ENCODE peak calls at places on chromosomes 11 and 22, in seven cellular contexts. F, D, W, O, S, L and J are unnamed samples.

GRCh38 chr11:70117567-70118194 is 39.6 kb downstream of the ANO1 start:
- DNase-seq in F (no peak), O (no peak), W (no peak), D (no peak), S (no peak), L (no peak), J (no peak)

GRCh38 chr11:128720522-128720985 is 26.7 kb downstream of the FLI1 start:
- DNase-seq in S (peak), W (peak), O (no peak), L (no peak), D (no peak), F (no peak), J (peak)

GRCh38 chr11:44113018-44113417 is 17.5 kb downstream of the EXT2 start:
- DNase-seq in F (no peak), S (no peak), D (no peak), L (no peak), W (no peak), O (no peak), J (no peak)

GRCh38 chr22:43427296-43428004 is 15.6 kb downstream of the MPPED1 start:
- DNase-seq in F (no peak), O (no peak), S (no peak), W (no peak), D (no peak), L (no peak), J (no peak)

GRCh38 chr11:133892126-133892525 is 46.8 kb upstream of the SPATA19 start:
- DNase-seq in F (no peak), D (no peak), L (no peak), W (no peak), O (no peak), S (no peak), J (no peak)

GRCh38 chr11:35165416-35166368 is 26.7 kb downstream of the CD44 start:
- DNase-seq in W (no peak), O (no peak), F (peak), S (peak), L (no peak), D (no peak), J (no peak)

GRCh38 chr11:69905202-69905535 is 86.0 kb upstream of the FGF3 start:
- DNase-seq in O (no peak), F (no peak), S (no peak), W (no peak), L (no peak), D (no peak), J (no peak)

GRCh38 chr11:86696004-86696403 is 23.6 kb upstream of the ME3 start:
- DNase-seq in W (no peak), D (no peak), L (no peak), F (peak), S (peak), O (no peak), J (no peak)

DNA sequence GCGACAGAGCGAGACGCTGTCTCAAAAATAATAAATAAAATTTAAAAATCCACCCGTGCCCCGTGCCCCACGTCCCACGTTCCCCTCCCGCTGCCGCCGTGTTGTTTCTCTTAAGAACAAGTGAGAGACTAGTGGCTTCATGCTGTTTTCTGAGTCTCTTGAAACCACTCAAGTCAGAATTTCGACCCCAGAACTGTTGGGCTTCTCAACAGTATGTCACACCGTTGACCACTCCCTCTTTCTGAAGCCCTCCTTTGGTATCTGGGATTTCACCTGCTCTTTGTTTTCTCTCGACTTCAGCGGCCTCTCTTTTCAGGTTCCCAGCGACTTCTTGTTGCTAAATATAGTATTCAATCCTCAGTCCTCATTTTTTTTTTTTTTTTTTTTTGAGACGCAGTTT is 974 bp downstream of the PPIL2 start:
- DNase-seq in D (no peak), W (no peak), F (no peak), S (peak), L (no peak), O (peak), J (no peak)
- H2BK5ac ChIP-seq in D (no peak), W (no peak), F (no peak), S (no peak), L (no peak), O (no peak), J (no peak)

DNA sequence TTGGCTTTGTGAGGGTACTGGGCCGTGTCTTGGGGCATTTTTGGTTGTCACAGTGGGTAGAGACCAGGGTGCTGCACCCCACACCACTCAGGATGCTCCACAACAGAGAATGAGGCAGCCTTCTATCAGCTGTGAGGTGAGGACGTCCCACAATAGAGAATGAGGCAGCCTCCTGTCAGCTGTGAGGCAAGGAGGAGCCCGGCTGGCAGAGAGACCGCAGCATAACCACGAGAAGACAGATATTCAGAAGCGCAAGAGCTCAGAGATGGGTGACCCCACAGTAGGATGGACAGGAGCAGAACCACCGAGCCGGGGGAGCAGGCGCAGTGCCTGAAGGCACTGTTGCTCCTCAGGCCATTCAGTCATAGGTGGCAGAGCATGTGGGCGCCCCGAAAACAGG is 47.6 kb downstream of the AP2A2 start:
- DNase-seq in F (no peak), W (no peak), S (no peak), L (no peak), O (no peak), D (no peak), J (no peak)
- H3K27ac ChIP-seq in F (no peak), W (no peak), S (no peak), L (no peak), O (no peak), D (no peak), J (no peak)

GRCh38 chr22:47057916-47058585 is 295.6 kb downstream of the TBC1D22A start:
- DNase-seq in O (no peak), W (no peak), F (no peak), D (no peak), S (no peak), L (no peak), J (no peak)

GRCh38 chr22:47061226-47061625 is 298.8 kb downstream of the TBC1D22A start:
- DNase-seq in D (no peak), W (no peak), F (no peak), L (no peak), S (no peak), O (no peak), J (peak)

GRCh38 chr22:47060718-47061117 is 298.3 kb downstream of the TBC1D22A start:
- DNase-seq in D (no peak), W (no peak), F (no peak), L (no peak), O (no peak), S (no peak), J (no peak)

GRCh38 chr22:47059701-47060161 is 297.3 kb downstream of the TBC1D22A start:
- DNase-seq in S (no peak), W (no peak), F (no peak), L (no peak), O (no peak), D (no peak), J (no peak)

DNA sequence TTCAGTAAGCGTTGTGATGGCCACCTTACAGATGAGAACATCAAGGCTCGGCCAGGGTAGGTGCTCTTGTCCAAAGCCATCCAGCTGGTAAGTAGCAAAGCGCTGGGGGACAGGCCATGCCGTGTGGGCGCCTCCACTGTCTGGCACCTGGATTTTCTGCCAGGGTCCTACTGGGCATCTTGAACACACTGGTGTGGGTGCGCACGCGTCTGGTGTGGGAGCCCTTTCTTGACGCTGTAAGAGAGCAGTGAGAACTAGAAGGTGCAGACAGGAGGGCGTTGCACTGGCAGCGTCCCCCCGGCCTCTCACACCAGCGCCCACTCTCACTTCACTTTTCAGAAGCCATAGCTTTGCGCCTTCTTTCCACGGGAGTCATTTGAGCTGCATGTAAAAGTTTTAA is 296.6 kb downstream of the TBC1D22A start:
- DNase-seq in F (no peak), D (no peak), S (no peak), L (no peak), O (no peak), W (no peak), J (no peak)
- H2BK5ac ChIP-seq in F (no peak), D (no peak), S (no peak), L (no peak), O (no peak), W (no peak), J (no peak)

GRCh38 chr22:19621372-19622060 is 92.8 kb upstream of the SEPTIN5 start:
- DNase-seq in O (peak), D (no peak), F (no peak), L (no peak), S (no peak), W (no peak), J (no peak)
- H3K27ac ChIP-seq in O (no peak), D (no peak), F (no peak), L (no peak), S (no peak), W (no peak), J (no peak)

GRCh38 chr22:29302681-29303465 is 3.6 kb upstream of the GAS2L1 start:
- DNase-seq in S (no peak), F (no peak), D (peak), O (peak), L (no peak), W (no peak), J (peak)
- H2BK5ac ChIP-seq in S (no peak), F (no peak), D (no peak), O (no peak), L (no peak), W (no peak), J (no peak)

GRCh38 chr11:65921876-65922275 is 2.6 kb downstream of the DRAP1 start:
- DNase-seq in D (no peak), F (no peak), S (no peak), W (no peak), O (no peak), L (no peak), J (no peak)

GRCh38 chr11:65920035-65920802 is 993 bp downstream of the DRAP1 start:
- DNase-seq in W (no peak), O (no peak), D (no peak), F (no peak), L (no peak), S (no peak), J (no peak)

GRCh38 chr11:65919151-65920034 is at the start of gene DRAP1:
- DNase-seq in F (peak), W (peak), O (peak), L (peak), D (peak), S (peak), J (peak)

GRCh38 chr11:65922565-65922964 is 3.3 kb downstream of the DRAP1 start:
- DNase-seq in O (no peak), W (no peak), L (no peak), D (no peak), F (no peak), S (no peak), J (no peak)

DNA sequence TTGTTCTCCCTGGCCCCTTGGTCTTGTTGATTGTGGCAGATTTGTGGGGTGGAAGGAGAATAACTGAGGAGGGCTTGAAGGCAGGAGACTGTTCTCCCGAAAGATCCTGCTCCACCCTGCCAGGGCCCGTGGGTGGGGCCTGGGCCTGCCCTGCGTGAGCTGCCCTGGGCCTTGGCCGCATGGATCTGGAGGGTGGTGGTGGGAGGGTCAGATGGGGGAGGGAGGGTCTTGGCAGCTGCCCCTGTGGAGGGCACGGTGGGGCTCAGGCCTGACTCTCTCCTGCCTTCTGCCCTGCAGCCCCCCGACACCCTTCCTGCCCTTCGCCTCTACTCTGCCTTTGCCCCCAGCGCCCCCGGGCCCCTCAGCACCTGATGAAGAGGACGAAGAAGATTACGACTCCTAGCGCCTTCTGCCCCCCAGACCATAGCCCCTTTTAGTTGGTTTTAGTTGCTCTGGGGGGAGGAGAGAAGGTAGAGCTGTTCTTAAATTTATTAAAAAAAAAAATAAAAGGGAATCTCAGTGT is 1.9 kb downstream of the DRAP1 start:
- DNase-seq in L (no peak), D (no peak), S (no peak), O (no peak), F (no peak), W (no peak), J (no peak)
- H3K27ac ChIP-seq in L (no peak), D (no peak), S (no peak), O (no peak), F (peak), W (no peak), J (no peak)